ENCODE peak calls at places on chromosomes 5 and 9, in eight cellular contexts. One of them, this sample, is unnamed.

GRCh38 chr5:59786271-59786805 is 107.2 kb downstream of the PDE4D start:
- DNase-seq in HCT116: no peak
- DNase-seq in GM23248: peak; percentile 94
- DNase-seq in DND-41: no peak
- DNase-seq in IMR-90: peak; percentile 27
- DNase-seq in mesendoderm: no peak
- DNase-seq in mammary epithelial cell: peak; percentile 92
- DNase-seq in PC-3: peak; percentile 81
- DNase-seq in this sample: no peak

GRCh38 chr5:33892419-33893151 is 795 bp upstream of the ADAMTS12 start:
- DNase-seq in GM23248: peak; percentile 93
- DNase-seq in PC-3: peak; percentile 91
- DNase-seq in mesendoderm: peak; percentile 84
- DNase-seq in IMR-90: peak; percentile 94
- DNase-seq in DND-41: no peak
- DNase-seq in HCT116: no peak
- DNase-seq in mammary epithelial cell: peak; percentile 21
- DNase-seq in this sample: no peak

GRCh38 chr9:37937403-37937802 is 33.5 kb upstream of the SLC25A51 start:
- DNase-seq in HCT116: no peak
- DNase-seq in PC-3: no peak
- DNase-seq in mesendoderm: no peak
- DNase-seq in mammary epithelial cell: no peak
- DNase-seq in DND-41: no peak
- DNase-seq in IMR-90: no peak
- DNase-seq in GM23248: no peak
- DNase-seq in this sample: no peak

GRCh38 chr5:179986328-179986727 is 78.6 kb upstream of the TBC1D9B start:
- DNase-seq in mammary epithelial cell: no peak
- DNase-seq in GM23248: no peak
- DNase-seq in mesendoderm: no peak
- DNase-seq in IMR-90: no peak
- DNase-seq in HCT116: no peak
- DNase-seq in DND-41: no peak
- DNase-seq in PC-3: peak; percentile 6
- DNase-seq in this sample: no peak

GRCh38 chr5:51375084-51375483 is 8.2 kb upstream of the ISL1 start:
- DNase-seq in mesendoderm: no peak
- DNase-seq in IMR-90: no peak
- DNase-seq in HCT116: no peak
- DNase-seq in PC-3: no peak
- DNase-seq in GM23248: no peak
- DNase-seq in mammary epithelial cell: no peak
- DNase-seq in DND-41: no peak
- DNase-seq in this sample: no peak

GRCh38 chr9:3912817-3913216 is 387.0 kb upstream of the RFX3 start:
- DNase-seq in mesendoderm: no peak
- DNase-seq in DND-41: no peak
- DNase-seq in mammary epithelial cell: no peak
- DNase-seq in GM23248: peak; percentile 45
- DNase-seq in PC-3: no peak
- DNase-seq in IMR-90: peak; percentile 23
- DNase-seq in HCT116: no peak
- DNase-seq in this sample: no peak

GRCh38 chr9:135659252-135659651 is 3.9 kb upstream of the LCN9 start:
- DNase-seq in PC-3: no peak
- DNase-seq in DND-41: no peak
- DNase-seq in GM23248: no peak
- DNase-seq in IMR-90: no peak
- DNase-seq in mesendoderm: no peak
- DNase-seq in mammary epithelial cell: no peak
- DNase-seq in HCT116: no peak
- DNase-seq in this sample: no peak

GRCh38 chr5:68148096-68148495 is 67.5 kb upstream of the PIK3R1 start:
- DNase-seq in mammary epithelial cell: no peak
- DNase-seq in IMR-90: no peak
- DNase-seq in PC-3: no peak
- DNase-seq in HCT116: no peak
- DNase-seq in GM23248: no peak
- DNase-seq in DND-41: no peak
- DNase-seq in mesendoderm: no peak
- DNase-seq in this sample: no peak

GRCh38 chr5:36978196-36978595 is 101.6 kb downstream of the NIPBL start:
- DNase-seq in mesendoderm: no peak
- DNase-seq in PC-3: no peak
- DNase-seq in GM23248: no peak
- DNase-seq in mammary epithelial cell: peak; percentile 1
- DNase-seq in DND-41: no peak
- DNase-seq in HCT116: no peak
- DNase-seq in IMR-90: no peak
- DNase-seq in this sample: no peak

GRCh38 chr5:36985387-36985786 is 108.8 kb downstream of the NIPBL start:
- DNase-seq in mammary epithelial cell: no peak
- DNase-seq in IMR-90: peak; percentile 56
- DNase-seq in DND-41: no peak
- DNase-seq in GM23248: no peak
- DNase-seq in PC-3: no peak
- DNase-seq in HCT116: no peak
- DNase-seq in mesendoderm: no peak
- DNase-seq in this sample: no peak

GRCh38 chr5:36982146-36982545 is 105.6 kb downstream of the NIPBL start:
- DNase-seq in IMR-90: peak; percentile 74
- DNase-seq in mesendoderm: no peak
- DNase-seq in DND-41: no peak
- DNase-seq in PC-3: peak; percentile 62
- DNase-seq in mammary epithelial cell: peak; percentile 87
- DNase-seq in HCT116: no peak
- DNase-seq in GM23248: peak; percentile 80
- DNase-seq in this sample: no peak
- H3K4me2 ChIP-seq in IMR-90: no peak overlapping the region
- H3K4me2 ChIP-seq in mesendoderm: no peak overlapping the region
- H3K4me2 ChIP-seq in DND-41: no peak overlapping the region
- H3K4me2 ChIP-seq in PC-3: no peak overlapping the region
- H3K4me2 ChIP-seq in mammary epithelial cell: peak overlapping the region; percentile 10
- H3K4me2 ChIP-seq in HCT116: no peak overlapping the region
- H3K4me2 ChIP-seq in GM23248: no peak overlapping the region
- H3K4me2 ChIP-seq in this sample: no peak overlapping the region

DNA sequence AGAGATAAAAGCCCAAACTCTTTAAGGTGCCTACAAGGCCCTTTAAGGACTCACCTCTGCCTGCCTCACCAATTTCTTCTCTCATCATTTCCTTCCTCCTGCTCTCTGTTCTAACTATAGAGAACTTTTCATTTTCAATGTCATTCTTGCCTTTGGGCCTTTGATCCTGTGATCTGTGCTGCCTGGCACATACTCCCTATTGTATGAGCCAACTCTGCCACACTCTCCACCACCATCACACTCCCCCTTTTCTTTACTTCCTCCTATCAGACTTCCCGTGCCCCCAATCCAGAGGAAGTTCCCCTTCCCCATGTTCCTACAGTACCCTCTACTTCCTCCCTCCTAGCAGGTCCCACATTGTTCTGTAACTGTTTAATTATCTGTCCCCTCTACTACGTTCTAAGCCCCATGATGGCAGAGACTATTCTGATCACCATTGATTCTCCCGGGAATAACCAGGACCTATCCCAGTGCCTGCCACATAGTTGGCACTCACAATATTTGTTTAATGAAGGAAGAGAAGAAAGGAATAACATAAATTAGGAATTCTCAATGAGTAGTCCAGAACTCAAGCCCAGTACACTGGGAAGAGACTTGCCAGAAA is 27.6 kb downstream of the ADAM19 start:
- DNase-seq in IMR-90: no peak
- DNase-seq in GM23248: no peak
- DNase-seq in mesendoderm: no peak
- DNase-seq in mammary epithelial cell: no peak
- DNase-seq in HCT116: no peak
- DNase-seq in DND-41: no peak
- DNase-seq in PC-3: no peak
- DNase-seq in this sample: no peak
- H3K4me3 ChIP-seq in IMR-90: no peak overlapping the region
- H3K4me3 ChIP-seq in GM23248: peak overlapping the region; percentile 56
- H3K4me3 ChIP-seq in mesendoderm: no peak overlapping the region
- H3K4me3 ChIP-seq in mammary epithelial cell: no peak overlapping the region
- H3K4me3 ChIP-seq in HCT116: no peak overlapping the region
- H3K4me3 ChIP-seq in DND-41: no peak overlapping the region
- H3K4me3 ChIP-seq in PC-3: no peak overlapping the region
- H3K4me3 ChIP-seq in this sample: no peak overlapping the region

DNA sequence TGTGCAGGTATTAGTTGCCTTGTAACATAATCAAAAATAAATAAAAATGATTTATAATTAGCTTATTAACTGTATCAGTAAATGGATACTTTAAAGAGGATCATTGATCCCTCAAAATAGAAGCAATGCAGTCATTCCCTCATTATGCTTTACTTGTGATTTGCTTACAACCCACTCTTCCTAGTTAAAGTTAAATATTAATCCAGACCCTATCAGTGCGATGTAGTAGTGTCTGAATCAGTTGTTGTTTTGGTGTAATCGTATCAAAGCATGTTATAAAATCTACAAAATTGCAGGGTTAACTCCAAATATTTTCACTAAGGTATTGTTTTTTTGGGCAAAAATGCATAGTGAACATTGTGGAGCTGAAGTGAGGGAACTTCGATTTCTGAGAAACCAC is 17.6 kb downstream of the TENT4A start:
- DNase-seq in mammary epithelial cell: no peak
- DNase-seq in DND-41: no peak
- DNase-seq in IMR-90: no peak
- DNase-seq in PC-3: no peak
- DNase-seq in mesendoderm: no peak
- DNase-seq in GM23248: no peak
- DNase-seq in HCT116: no peak
- DNase-seq in this sample: no peak
- H3K4me2 ChIP-seq in mammary epithelial cell: no peak overlapping the region
- H3K4me2 ChIP-seq in DND-41: no peak overlapping the region
- H3K4me2 ChIP-seq in IMR-90: no peak overlapping the region
- H3K4me2 ChIP-seq in PC-3: no peak overlapping the region
- H3K4me2 ChIP-seq in mesendoderm: no peak overlapping the region
- H3K4me2 ChIP-seq in GM23248: no peak overlapping the region
- H3K4me2 ChIP-seq in HCT116: no peak overlapping the region
- H3K4me2 ChIP-seq in this sample: no peak overlapping the region

GRCh38 chr9:93059960-93060591 is 1.6 kb downstream of the SUSD3 start:
- DNase-seq in GM23248: no peak
- DNase-seq in mesendoderm: peak; percentile 89
- DNase-seq in mammary epithelial cell: no peak
- DNase-seq in PC-3: no peak
- DNase-seq in DND-41: no peak
- DNase-seq in IMR-90: no peak
- DNase-seq in HCT116: no peak
- DNase-seq in this sample: no peak

GRCh38 chr9:93058357-93059096 is at the start of gene SUSD3:
- DNase-seq in PC-3: peak; percentile 73
- DNase-seq in mesendoderm: peak; percentile 90
- DNase-seq in GM23248: no peak
- DNase-seq in DND-41: no peak
- DNase-seq in HCT116: peak; percentile 39
- DNase-seq in IMR-90: no peak
- DNase-seq in mammary epithelial cell: no peak
- DNase-seq in this sample: peak; percentile 97

GRCh38 chr9:93057703-93058356 is 671 bp upstream of the SUSD3 start:
- DNase-seq in mesendoderm: no peak
- DNase-seq in IMR-90: no peak
- DNase-seq in GM23248: no peak
- DNase-seq in DND-41: no peak
- DNase-seq in HCT116: no peak
- DNase-seq in mammary epithelial cell: no peak
- DNase-seq in PC-3: no peak
- DNase-seq in this sample: no peak

GRCh38 chr9:93060746-93061259 is 2.3 kb downstream of the SUSD3 start:
- DNase-seq in IMR-90: peak; percentile 41
- DNase-seq in GM23248: peak; percentile 53
- DNase-seq in mesendoderm: no peak
- DNase-seq in PC-3: peak; percentile 81
- DNase-seq in mammary epithelial cell: no peak
- DNase-seq in DND-41: no peak
- DNase-seq in HCT116: no peak
- DNase-seq in this sample: peak; percentile 25

DNA sequence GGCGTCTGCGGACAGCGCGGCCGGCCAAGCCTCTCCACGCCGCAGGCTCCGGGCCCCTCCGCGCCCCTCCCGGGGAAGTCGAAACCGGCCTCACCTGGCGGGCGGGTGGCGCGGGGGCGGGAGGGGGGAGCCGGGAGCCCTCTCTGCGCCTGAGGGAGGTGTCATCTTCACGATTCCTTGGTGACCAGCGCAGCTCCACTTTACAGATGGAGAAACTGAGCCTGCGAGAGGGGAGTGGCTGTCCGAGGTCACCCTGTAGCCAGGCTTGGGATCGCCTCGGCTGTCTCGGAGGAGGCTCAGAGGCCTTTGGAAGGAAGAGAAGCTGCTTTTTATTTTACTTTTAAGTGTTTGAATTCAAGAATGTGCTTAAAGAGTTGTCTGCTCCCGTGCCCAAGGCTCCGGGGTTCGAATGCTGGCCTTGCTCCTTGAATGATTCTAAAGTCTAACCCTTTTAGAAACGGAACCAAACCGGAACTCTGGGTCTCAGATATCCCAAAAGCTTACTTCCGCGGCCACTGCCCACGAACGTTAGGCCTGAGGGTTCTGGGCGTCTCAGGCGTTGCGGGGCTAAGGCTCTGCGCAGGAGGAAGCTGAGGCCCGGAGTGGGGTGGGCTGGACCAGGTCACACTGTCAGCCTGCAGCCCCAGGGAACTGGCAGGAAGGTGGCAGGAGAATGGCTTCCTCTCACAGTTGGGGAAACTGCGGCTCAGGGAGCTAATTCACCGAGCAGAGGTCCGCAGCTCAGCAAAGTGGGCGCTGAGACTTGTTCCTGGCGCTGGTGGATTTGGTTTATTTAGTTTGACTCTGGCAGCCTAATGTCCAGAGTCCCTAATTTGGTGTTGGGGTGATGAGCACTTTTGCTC is 827 bp downstream of the SUSD3 start:
- DNase-seq in DND-41: no peak
- DNase-seq in GM23248: no peak
- DNase-seq in mesendoderm: no peak
- DNase-seq in PC-3: no peak
- DNase-seq in HCT116: no peak
- DNase-seq in mammary epithelial cell: no peak
- DNase-seq in IMR-90: no peak
- DNase-seq in this sample: peak; percentile 66
- H3K4me3 ChIP-seq in DND-41: no peak overlapping the region
- H3K4me3 ChIP-seq in GM23248: no peak overlapping the region
- H3K4me3 ChIP-seq in mesendoderm: no peak overlapping the region
- H3K4me3 ChIP-seq in PC-3: peak overlapping the region; percentile 71
- H3K4me3 ChIP-seq in HCT116: peak overlapping the region; percentile 64
- H3K4me3 ChIP-seq in mammary epithelial cell: no peak overlapping the region
- H3K4me3 ChIP-seq in IMR-90: peak overlapping the region; percentile 25
- H3K4me3 ChIP-seq in this sample: peak overlapping the region; percentile 79

GRCh38 chr5:93611900-93612898 is 29.2 kb downstream of the NR2F1 start:
- DNase-seq in HCT116: no peak
- DNase-seq in DND-41: no peak
- DNase-seq in GM23248: peak; percentile 36
- DNase-seq in IMR-90: peak; percentile 43
- DNase-seq in PC-3: peak; percentile 35
- DNase-seq in mammary epithelial cell: peak; percentile 12
- DNase-seq in mesendoderm: peak; percentile 72
- DNase-seq in this sample: no peak
- H3K4me2 ChIP-seq in HCT116: peak overlapping the region; percentile 55
- H3K4me2 ChIP-seq in DND-41: no peak overlapping the region
- H3K4me2 ChIP-seq in GM23248: no peak overlapping the region
- H3K4me2 ChIP-seq in IMR-90: peak overlapping the region; percentile 98
- H3K4me2 ChIP-seq in PC-3: peak overlapping the region; percentile 71
- H3K4me2 ChIP-seq in mammary epithelial cell: no peak overlapping the region
- H3K4me2 ChIP-seq in mesendoderm: no peak overlapping the region
- H3K4me2 ChIP-seq in this sample: no peak overlapping the region

This sample was measured in OCI-LY7.